ENCODE peak calls at places on chromosome 9, in four cellular contexts. W, M, C and I are unnamed samples.

GRCh38 chr9:16246785-16247184 is 623.7 kb downstream of the BNC2 start:
- DNase-seq in W (no peak), M (no peak), C (no peak), I (no peak)

GRCh38 chr9:76403352-76403751 is 9.1 kb upstream of the RFK start:
- DNase-seq in W (peak), M (peak), C (peak), I (peak)

GRCh38 chr9:112917027-112917986 is 26.6 kb upstream of the SLC46A2 start:
- DNase-seq in W (no peak), M (no peak), C (no peak), I (no peak)

GRCh38 chr9:96553070-96553469 is 66.6 kb downstream of the CDC14B start:
- DNase-seq in W (no peak), M (no peak), C (no peak), I (no peak)

GRCh38 chr9:122131401-122131921 is 28.1 kb downstream of the NDUFA8 start:
- DNase-seq in W (no peak), M (no peak), C (no peak), I (no peak)

GRCh38 chr9:97768731-97769130 is 71.6 kb upstream of the XPA start:
- DNase-seq in W (no peak), M (no peak), C (no peak), I (no peak)

GRCh38 chr9:98318834-98319478 is 63.5 kb upstream of the TBC1D2 start:
- DNase-seq in W (no peak), M (peak), C (no peak), I (no peak)

GRCh38 chr9:95506692-95507455 is 9.9 kb downstream of the PTCH1 start:
- DNase-seq in W (peak), M (peak), C (peak), I (peak)

GRCh38 chr9:15509931-15510788 is 610 bp downstream of the PSIP1 start:
- DNase-seq in W (peak), M (peak), C (peak), I (peak)

GRCh38 chr9:121026260-121026691 is 23.8 kb downstream of the C5 start:
- DNase-seq in W (peak), M (no peak), C (no peak), I (no peak)
- TF ChIP-seq JUN in W (no peak), M (no peak), C (no peak), I (no peak)

DNA sequence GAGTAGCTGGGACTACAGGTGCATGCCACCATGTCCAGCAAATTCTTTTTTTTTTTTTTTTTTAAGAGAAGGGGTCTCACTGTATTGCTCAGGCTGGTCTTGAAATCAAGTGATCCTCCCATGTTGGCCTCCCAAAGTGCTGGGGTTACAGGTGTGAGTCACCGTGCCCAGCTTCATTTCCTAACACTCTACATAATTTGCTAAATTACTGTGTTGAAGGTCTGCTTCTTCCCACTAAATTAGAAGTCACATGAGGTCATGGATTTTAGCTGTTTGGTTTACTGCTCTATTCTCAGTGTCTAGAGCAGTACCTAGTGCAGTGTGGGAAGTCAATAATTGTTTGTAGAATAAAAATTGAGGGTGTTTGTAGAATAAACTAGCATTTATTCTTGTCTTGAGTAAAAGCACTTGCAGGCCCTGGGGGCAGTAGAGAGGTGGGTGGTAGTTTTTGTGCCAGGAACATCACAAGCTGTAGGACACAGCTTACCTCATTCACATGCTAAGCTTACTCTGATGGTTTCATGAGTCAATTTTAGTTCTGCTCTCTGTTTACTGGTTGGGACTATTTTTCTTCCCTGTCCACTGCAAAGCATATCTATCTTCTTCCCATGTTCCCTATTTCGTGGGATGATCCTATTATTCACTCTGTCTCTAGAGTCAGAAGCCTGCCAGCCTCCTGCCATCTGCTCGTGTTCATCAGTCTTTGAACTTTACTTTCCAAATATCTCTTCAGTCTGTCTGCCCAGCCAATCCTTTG is 7.0 kb downstream of the TEX48 start:
- DNase-seq in W (no peak), M (no peak), C (no peak), I (no peak)
- TF ChIP-seq MYC in W (no peak), M (no peak), C (no peak), I (no peak)

DNA sequence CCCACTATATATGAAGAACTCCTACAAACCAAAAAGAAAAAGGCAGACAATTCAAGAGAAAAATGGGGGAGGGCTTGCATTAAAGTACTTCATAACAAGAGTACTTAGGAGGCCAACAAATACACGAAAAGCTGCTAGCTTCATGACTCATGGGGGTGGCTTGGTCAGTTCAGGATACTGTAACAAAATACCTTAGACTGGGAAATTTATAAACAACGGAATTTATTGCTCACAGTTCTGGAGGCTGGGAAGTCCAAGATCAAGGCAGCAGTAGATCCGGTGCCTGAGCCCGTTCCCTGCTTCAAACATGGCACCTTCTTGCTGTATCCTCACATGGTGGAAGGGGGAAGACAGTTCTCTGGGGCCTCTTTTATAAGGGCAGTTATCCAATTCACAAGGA is 111.4 kb downstream of the C9orf50 start:
- DNase-seq in W (no peak), M (no peak), C (no peak), I (peak)
- TF ChIP-seq JUN in W (no peak), M (no peak), C (no peak), I (no peak)

DNA sequence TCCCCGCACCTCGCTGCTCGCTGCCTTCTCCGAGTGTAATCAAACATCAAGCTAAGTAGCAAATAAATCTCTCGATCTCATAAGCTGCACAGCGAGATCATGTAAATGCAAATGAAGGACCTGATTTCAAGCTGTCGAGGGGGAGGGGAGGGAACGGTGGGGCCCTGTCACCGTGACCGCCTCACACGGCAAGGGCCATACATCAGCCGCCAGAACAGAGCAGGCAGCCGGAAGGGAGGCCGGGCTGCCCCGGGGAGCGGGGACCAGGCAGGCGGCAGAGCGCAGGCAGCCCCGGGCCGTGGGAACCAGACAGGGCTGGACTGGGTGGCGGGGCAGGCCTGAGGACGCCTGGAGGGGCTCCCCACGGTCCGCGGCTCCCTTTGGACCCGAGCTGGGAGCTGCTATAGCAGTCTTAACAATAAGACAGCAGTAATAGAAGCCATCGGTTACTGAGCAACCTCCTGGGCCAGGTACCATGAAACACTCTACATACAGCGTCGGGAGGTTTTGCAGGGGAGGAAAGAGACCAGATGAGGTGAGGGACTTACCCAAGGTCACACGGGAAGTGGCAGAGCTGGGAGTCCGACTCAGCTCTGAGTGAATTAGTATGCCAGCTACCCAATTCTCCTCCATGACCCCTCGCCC is 76.8 kb downstream of the CFAP77 start:
- DNase-seq in W (no peak), M (no peak), C (no peak), I (no peak)
- TF ChIP-seq MYC in W (no peak), M (no peak), C (no peak), I (no peak)